ENCODE peak calls at places on chromosomes 2 and 18, in five cellular contexts. X is fibroblast of mammary gland; H is CD4-positive, alpha-beta T cell; N is glutamatergic neuron; S is tibial artery. R is an unnamed sample.

GRCh38 chr2:10041711-10042110 is 1.6 kb upstream of the KLF11 start:
- DNase-seq in N (no peak), S (no peak), H (no peak), X (no peak), R (peak)

GRCh38 chr2:138395565-138396306 is 105.8 kb upstream of the SPOPL start:
- DNase-seq in N (no peak), X (peak), H (no peak), S (peak), R (no peak)

GRCh38 chr2:239257511-239257937 is 143.3 kb downstream of the HDAC4 start:
- DNase-seq in X (peak), N (no peak), H (no peak), S (no peak), R (no peak)

GRCh38 chr2:85851253-85851955 is 37.4 kb downstream of the ST3GAL5 start:
- DNase-seq in X (peak), S (no peak), N (no peak), H (no peak), R (no peak)

GRCh38 chr2:31237348-31238017 is 3.5 kb downstream of the EHD3 start:
- DNase-seq in H (no peak), S (no peak), X (no peak), N (no peak), R (no peak)

GRCh38 chr18:48486762-48487161 is 52.1 kb upstream of the CTIF start:
- DNase-seq in N (no peak), H (no peak), X (peak), S (no peak), R (no peak)

GRCh38 chr18:2459886-2460285 is 111.4 kb downstream of the METTL4 start:
- DNase-seq in N (no peak), X (peak), H (no peak), S (no peak), R (no peak)

GRCh38 chr2:61135510-61135909 is 26.5 kb upstream of the C2orf74 start:
- DNase-seq in N (no peak), H (no peak), X (peak), S (no peak), R (no peak)

GRCh38 chr2:140257692-140258300 is 1477.6 kb upstream of the NXPH2 start:
- DNase-seq in S (no peak), X (peak), N (no peak), H (no peak), R (no peak)

GRCh38 chr2:232854082-232854481 is 16.0 kb upstream of the SNORC start:
- DNase-seq in N (no peak), X (peak), H (no peak), S (no peak), R (no peak)

GRCh38 chr2:28649481-28650260 is 102.0 kb upstream of the PPP1CB start:
- DNase-seq in X (peak), S (peak), N (no peak), H (no peak), R (no peak)

GRCh38 chr2:45370367-45370766 is 240.7 kb downstream of the SRBD1 start:
- DNase-seq in H (no peak), N (no peak), S (no peak), X (no peak), R (no peak)

GRCh38 chr2:238813109-238813508 is 34.8 kb upstream of the TWIST2 start:
- DNase-seq in S (no peak), X (no peak), H (no peak), N (no peak), R (no peak)

GRCh38 chr2:168804214-168804613 is 1.8 kb downstream of the NOSTRIN start:
- DNase-seq in H (no peak), N (no peak), S (no peak), X (no peak), R (no peak)

GRCh38 chr2:392921-393270 is 105.0 kb upstream of the ALKAL2 start:
- DNase-seq in H (no peak), N (no peak), X (no peak), S (no peak), R (no peak)

GRCh38 chr18:5582849-5583667 is 39.3 kb upstream of the EPB41L3 start:
- DNase-seq in H (no peak), N (no peak), X (peak), S (no peak), R (no peak)

GRCh38 chr18:55265916-55266488 is 306.7 kb upstream of the CCDC68 start:
- DNase-seq in H (no peak), X (peak), N (no peak), S (no peak), R (no peak)

GRCh38 chr2:34096552-34097171 is 497.6 kb upstream of the FAM98A start:
- DNase-seq in H (peak), N (peak), S (no peak), X (peak), R (peak)

GRCh38 chr18:12645751-12646203 is 12.1 kb downstream of the SPIRE1 start:
- DNase-seq in X (peak), H (no peak), N (no peak), S (peak), R (no peak)

GRCh38 chr2:120454993-120455789 is 109.3 kb downstream of the INHBB start:
- DNase-seq in H (no peak), N (no peak), S (no peak), X (no peak), R (no peak)

GRCh38 chr2:149598014-149598395 is 10.4 kb upstream of the MMADHC start:
- DNase-seq in H (no peak), X (peak), S (no peak), N (peak), R (no peak)

GRCh38 chr18:7572837-7573236 is 5.7 kb downstream of the PTPRM start:
- DNase-seq in N (no peak), H (no peak), S (no peak), X (no peak), R (no peak)

GRCh38 chr2:161547130-161547529 is 77.1 kb upstream of the SLC4A10 start:
- DNase-seq in H (no peak), S (no peak), N (no peak), X (no peak), R (no peak)

GRCh38 chr2:99255491-99256318 is at the start of gene LYG2:
- DNase-seq in N (no peak), X (no peak), H (no peak), S (no peak), R (no peak)

GRCh38 chr2:46385786-46386577 is 88.8 kb downstream of the EPAS1 start:
- DNase-seq in X (peak), N (peak), H (no peak), S (no peak), R (no peak)

GRCh38 chr18:63160172-63160995 is 159.2 kb downstream of the BCL2 start:
- DNase-seq in S (no peak), N (no peak), H (no peak), X (no peak), R (no peak)

GRCh38 chr2:120253021-120253882 is 600 bp downstream of the RALB start:
- DNase-seq in S (peak), H (peak), X (peak), N (peak), R (peak)

GRCh38 chr18:77068890-77069312 is 63.7 kb downstream of the MBP start:
- DNase-seq in H (no peak), N (peak), S (no peak), X (no peak), R (no peak)

GRCh38 chr2:229350117-229350805 is 79.2 kb upstream of the PID1 start:
- DNase-seq in X (no peak), S (no peak), N (no peak), H (no peak), R (no peak)

GRCh38 chr2:121076501-121076820 is 208.5 kb downstream of the TFCP2L1 start:
- DNase-seq in N (no peak), H (no peak), S (no peak), X (no peak), R (no peak)

GRCh38 chr2:69493268-69493667 is 56.0 kb upstream of the NFU1 start:
- DNase-seq in X (no peak), S (no peak), N (peak), H (no peak), R (no peak)

GRCh38 chr18:67730884-67731283 is 214.4 kb upstream of the DSEL start:
- DNase-seq in S (no peak), H (no peak), N (no peak), X (peak), R (no peak)

GRCh38 chr2:238305092-238305862 is 15.0 kb upstream of the TRAF3IP1 start:
- DNase-seq in H (no peak), S (no peak), N (no peak), X (no peak), R (no peak)

GRCh38 chr18:42045346-42045745 is 90.3 kb downstream of the PIK3C3 start:
- DNase-seq in X (peak), H (no peak), N (no peak), S (no peak), R (no peak)

GRCh38 chr18:21815101-21815500 is 74.5 kb downstream of the MIB1 start:
- DNase-seq in X (no peak), N (no peak), S (no peak), H (no peak), R (no peak)
- TF ChIP-seq CTCF in X (no peak), N (no peak), S (no peak), H (no peak), R (no peak)

GRCh38 chr2:20506281-20506685 is 59.4 kb downstream of the RHOB start:
- DNase-seq in X (peak), H (no peak), N (no peak), S (no peak), R (no peak)
- TF ChIP-seq CTCF in X (peak), H (no peak), N (no peak), S (no peak), R (no peak)

GRCh38 chr18:26804474-26804873 is 61.0 kb downstream of the AQP4 start:
- DNase-seq in N (peak), S (no peak), X (no peak), H (no peak), R (no peak)
- TF ChIP-seq CTCF in N (no peak), S (no peak), X (no peak), H (no peak), R (no peak)

GRCh38 chr2:227407601-227408089 is 19.9 kb upstream of the SCYGR1 start:
- DNase-seq in H (no peak), N (no peak), S (peak), X (no peak), R (no peak)
- TF ChIP-seq CTCF in H (no peak), N (no peak), S (no peak), X (no peak), R (no peak)

DNA sequence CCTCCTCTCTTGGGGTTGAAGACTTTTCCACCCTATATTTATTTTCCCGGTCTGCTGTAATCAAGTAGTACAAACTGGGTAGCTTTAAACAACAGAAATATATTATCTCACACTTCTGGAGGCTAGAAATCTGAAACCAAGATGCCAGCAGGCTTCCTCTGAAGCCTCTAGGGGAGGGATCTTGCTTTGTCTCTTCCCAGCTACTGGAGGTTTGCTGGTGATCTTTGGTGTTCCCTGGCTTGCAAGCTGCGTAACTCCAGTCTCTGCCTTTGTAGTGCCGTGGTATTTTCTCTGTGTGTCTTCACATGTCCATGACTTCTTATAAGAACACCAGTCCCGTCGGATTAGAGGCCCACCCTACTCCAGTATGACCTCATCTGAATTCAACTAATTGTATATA is 44.4 kb downstream of the MYO3B start:
- DNase-seq in X (no peak), H (no peak), N (no peak), S (no peak), R (no peak)
- TF ChIP-seq CTCF in X (no peak), H (no peak), N (no peak), S (no peak), R (no peak)

GRCh38 chr2:203237501-203238238 is 1.1 kb upstream of the CYP20A1 start:
- DNase-seq in X (no peak), S (no peak), H (no peak), N (no peak), R (no peak)

GRCh38 chr2:203240491-203240890 is 1.7 kb downstream of the CYP20A1 start:
- DNase-seq in S (no peak), N (no peak), X (no peak), H (no peak), R (no peak)

GRCh38 chr2:203238329-203238710 is 498 bp upstream of the CYP20A1 start:
- DNase-seq in S (no peak), X (no peak), H (no peak), N (no peak), R (no peak)

GRCh38 chr2:203242518-203242917 is 3.7 kb downstream of the CYP20A1 start:
- DNase-seq in X (no peak), H (no peak), N (no peak), S (no peak), R (no peak)

DNA sequence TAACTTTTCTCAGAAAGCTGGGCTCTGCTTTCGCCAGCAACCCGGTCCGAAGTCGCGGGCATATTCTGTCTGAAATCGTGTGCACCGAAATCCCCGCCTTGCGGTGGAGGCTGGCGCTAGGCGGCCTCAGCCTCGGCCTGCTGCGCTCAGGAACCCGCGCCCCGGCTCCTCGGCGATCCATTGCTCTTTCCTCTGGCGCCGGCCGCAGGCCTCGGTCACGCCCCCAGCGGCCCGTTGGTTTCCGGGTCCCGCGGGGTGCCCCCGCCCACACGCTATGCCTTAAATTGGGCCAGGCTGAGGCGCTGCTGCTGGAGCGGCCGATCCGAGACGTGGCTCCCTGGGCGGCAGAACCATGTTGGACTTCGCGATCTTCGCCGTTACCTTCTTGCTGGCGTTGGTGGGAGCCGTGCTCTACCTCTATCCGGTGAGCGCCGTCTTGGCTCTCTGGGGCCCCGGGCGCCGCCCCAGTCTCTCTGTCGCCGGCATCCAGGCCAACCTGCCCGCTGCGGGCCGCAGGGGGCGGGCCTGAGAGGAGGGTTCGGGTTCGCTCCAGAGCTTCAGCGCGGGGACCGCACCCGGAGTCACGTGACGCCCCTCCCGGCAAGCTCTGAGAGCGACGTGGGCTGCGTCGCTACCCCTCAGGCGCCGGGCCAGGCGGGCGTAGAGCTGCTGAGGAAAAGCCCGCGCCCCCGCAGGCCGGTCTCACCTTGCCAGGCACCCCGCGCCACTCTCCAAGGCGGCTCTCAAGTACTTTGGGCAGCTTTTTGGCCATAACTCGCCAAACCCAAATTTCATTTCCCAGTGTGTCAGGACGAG is at the start of gene CYP20A1:
- DNase-seq in X (peak), N (peak), S (peak), H (peak), R (peak)
- TF ChIP-seq CTCF in X (peak), N (no peak), S (peak), H (peak), R (no peak)

GRCh38 chr2:74835831-74836674 is 2.1 kb downstream of the HK2 start:
- DNase-seq in H (no peak), N (no peak), X (peak), S (no peak), R (no peak)

GRCh38 chr2:74831693-74832530 is 2.0 kb upstream of the HK2 start:
- DNase-seq in X (peak), S (no peak), N (no peak), H (no peak), R (no peak)

GRCh38 chr2:74833418-74834233 is at the start of gene HK2:
- DNase-seq in S (peak), H (peak), N (peak), X (peak), R (peak)

GRCh38 chr2:74836675-74837401 is 2.9 kb downstream of the HK2 start:
- DNase-seq in N (no peak), H (no peak), S (peak), X (no peak), R (no peak)

GRCh38 chr2:74834806-74835755 is 1.2 kb downstream of the HK2 start:
- DNase-seq in S (no peak), H (peak), N (peak), X (peak), R (peak)
- TF ChIP-seq CTCF in S (no peak), H (no peak), N (no peak), X (no peak), R (no peak)

R was measured in mesothelial cell of epicardium.